ENCODE peak calls at places on chromosomes 2 and 18, in eight cellular contexts. G is posterior cingulate gyrus, N is AG10803, L is cardiac fibroblast, O is NB4, S is AG08395, V is KBM-7, P is T1000. I is an unnamed sample.

GRCh38 chr2:210592706-210593105 is 36.3 kb downstream of the CPS1 start:
- DNase-seq in O (no peak), G (no peak), V (no peak), L (no peak), S (no peak), P (no peak), N (no peak), I (no peak)

GRCh38 chr18:79604205-79604912 is 75.2 kb upstream of the CTDP1 start:
- DNase-seq in V (no peak), N (no peak), G (no peak), O (no peak), P (no peak), S (no peak), L (no peak), I (no peak)

GRCh38 chr2:26509141-26509540 is 31.2 kb upstream of the OTOF start:
- DNase-seq in P (no peak), V (no peak), S (no peak), O (no peak), G (no peak), N (no peak), L (no peak), I (no peak)

GRCh38 chr2:235756491-235756890 is 262.6 kb downstream of the AGAP1 start:
- DNase-seq in S (no peak), N (no peak), L (no peak), V (no peak), P (no peak), O (no peak), G (no peak), I (no peak)

GRCh38 chr2:203689424-203690109 is 16.9 kb upstream of the CD28 start:
- DNase-seq in P (no peak), G (no peak), N (no peak), L (no peak), O (no peak), S (no peak), V (no peak), I (no peak)

GRCh38 chr2:37323770-37324535 is 680 bp downstream of the PRKD3 start:
- DNase-seq in P (no peak), S (no peak), N (peak; percentile 23), G (no peak), L (peak; percentile 31), V (peak; percentile 59), O (peak; percentile 67), I (no peak)

GRCh38 chr2:230938516-230939065 is 13.5 kb upstream of the GPR55 start:
- DNase-seq in O (no peak), N (no peak), S (no peak), L (no peak), G (no peak), V (no peak), P (no peak), I (no peak)

GRCh38 chr2:148553332-148553887 is 91.1 kb upstream of the EPC2 start:
- DNase-seq in G (no peak), V (no peak), S (no peak), L (no peak), O (no peak), N (no peak), P (no peak), I (no peak)

GRCh38 chr18:22282311-22283235 is 113.2 kb downstream of the GATA6 start:
- DNase-seq in G (no peak), O (peak; percentile 87), N (peak; percentile 58), P (peak; percentile 18), S (peak; percentile 19), V (no peak), L (peak; percentile 98), I (peak; percentile 29)

GRCh38 chr2:229870903-229871650 is 50.7 kb downstream of the TRIP12 start:
- DNase-seq in V (no peak), G (no peak), S (no peak), P (peak; percentile 20), O (no peak), N (no peak), L (no peak), I (no peak)

GRCh38 chr18:2547477-2548087 is 23.7 kb downstream of the METTL4 start:
- DNase-seq in P (no peak), S (peak; percentile 51), O (peak; percentile 63), V (peak; percentile 49), G (no peak), L (peak; percentile 78), N (peak; percentile 61), I (peak; percentile 28)

GRCh38 chr2:199356412-199356811 is 101.3 kb downstream of the SATB2 start:
- DNase-seq in L (no peak), G (no peak), O (no peak), V (no peak), S (no peak), P (no peak), N (peak; percentile 35), I (no peak)

GRCh38 chr2:88196490-88197087 is 26.4 kb downstream of the THNSL2 start:
- DNase-seq in N (no peak), G (no peak), P (no peak), S (no peak), V (no peak), O (no peak), L (no peak), I (no peak)

GRCh38 chr2:46591562-46591961 is 112.2 kb downstream of the TMEM247 start:
- DNase-seq in G (no peak), P (no peak), V (no peak), S (no peak), N (no peak), O (no peak), L (no peak), I (no peak)

GRCh38 chr18:75127143-75128021 is 81.6 kb downstream of the PTGR3 start:
- DNase-seq in V (no peak), L (no peak), S (peak; percentile 25), O (no peak), N (no peak), P (no peak), G (no peak), I (no peak)

GRCh38 chr2:225173909-225174308 is 131.6 kb upstream of the DOCK10 start:
- DNase-seq in L (no peak), G (no peak), N (peak; percentile 15), S (no peak), O (no peak), P (no peak), V (no peak), I (no peak)

GRCh38 chr2:145007673-145008263 is 487.8 kb upstream of the ZEB2 start:
- DNase-seq in N (no peak), S (peak; percentile 50), O (no peak), P (no peak), V (no peak), G (no peak), L (peak; percentile 86), I (no peak)

GRCh38 chr2:171568085-171568484 is 45.8 kb downstream of the CYBRD1 start:
- DNase-seq in O (peak; percentile 44), V (no peak), N (no peak), G (no peak), L (peak; percentile 18), P (no peak), S (no peak), I (no peak)

GRCh38 chr2:11940799-11941198 is 194.4 kb downstream of the LPIN1 start:
- DNase-seq in N (no peak), G (no peak), L (no peak), V (no peak), O (no peak), S (no peak), P (no peak), I (no peak)

GRCh38 chr2:101111917-101112771 is 39.0 kb downstream of the TBC1D8 start:
- DNase-seq in L (peak; percentile 79), P (peak; percentile 29), G (no peak), O (peak; percentile 29), N (peak; percentile 92), S (peak; percentile 80), V (no peak), I (no peak)

GRCh38 chr2:147989809-147990403 is 30.6 kb downstream of the ORC4 start:
- DNase-seq in N (peak; percentile 60), O (peak; percentile 64), G (no peak), V (peak; percentile 66), S (peak; percentile 70), P (no peak), L (peak; percentile 78), I (no peak)

GRCh38 chr2:121326628-121327027 is 41.6 kb upstream of the TFCP2L1 start:
- DNase-seq in O (no peak), V (no peak), P (no peak), G (no peak), L (no peak), S (no peak), N (no peak), I (no peak)

GRCh38 chr18:12744103-12744502 is 41.3 kb downstream of the PSMG2 start:
- DNase-seq in L (peak; percentile 84), P (no peak), O (peak; percentile 64), G (no peak), S (peak; percentile 75), V (peak; percentile 59), N (peak; percentile 75), I (peak; percentile 69)

GRCh38 chr2:85435220-85435958 is 16.9 kb downstream of the SH2D6 start:
- DNase-seq in L (no peak), P (no peak), N (no peak), O (no peak), S (no peak), G (no peak), V (no peak), I (no peak)

GRCh38 chr18:57630759-57631660 is 9.4 kb upstream of the NARS1 start:
- DNase-seq in G (no peak), V (peak; percentile 27), N (no peak), S (no peak), L (no peak), O (no peak), P (no peak), I (no peak)

I was measured in SW 1271.